ENCODE peak calls at places on chromosome 13, in five cellular contexts. W, G, A, E and X are unnamed samples. For H3K36me3, the result is how much of the 10 kb centered on the place peaks cover.

GRCh38 chr13:25192936-25193335 is 20.8 kb upstream of the AMER2 start:
- DNase-seq in E (no peak), G (no peak), W (no peak), A (no peak), X (no peak)

GRCh38 chr13:29294869-29295268 is 300.6 kb downstream of the SLC7A1 start:
- DNase-seq in E (no peak), G (no peak), A (no peak), W (no peak), X (no peak)

GRCh38 chr13:29129616-29130015 is 309.5 kb downstream of the MTUS2 start:
- DNase-seq in W (no peak), A (no peak), E (no peak), G (no peak), X (no peak)

GRCh38 chr13:68676513-68677115 is 1431.0 kb upstream of the ATXN8OS start:
- DNase-seq in W (no peak), G (no peak), A (no peak), E (no peak), X (no peak)

GRCh38 chr13:25300861-25301346 is 521 bp upstream of the NUP58 start:
- DNase-seq in E (no peak), W (no peak), A (no peak), G (no peak), X (no peak)

GRCh38 chr13:111245781-111246384 is 74.6 kb upstream of the TEX29 start:
- DNase-seq in E (no peak), G (no peak), A (no peak), W (no peak), X (no peak)

GRCh38 chr13:93875527-93875926 is 604.0 kb downstream of the DCT start:
- DNase-seq in G (no peak), A (no peak), E (no peak), W (no peak), X (no peak)

GRCh38 chr13:46181799-46182490 is at the start of gene LCP1:
- DNase-seq in G (no peak), W (peak), E (peak), A (peak), X (no peak)

GRCh38 chr13:113926301-113926761 is 47.5 kb downstream of the C13orf46 start:
- DNase-seq in W (peak), G (peak), E (no peak), A (no peak), X (peak)

GRCh38 chr13:114151031-114151430 is 18.6 kb upstream of the RASA3 start:
- DNase-seq in E (no peak), G (peak), A (no peak), W (no peak), X (no peak)

GRCh38 chr13:63304497-63304896 is 1888.8 kb upstream of the PCDH20 start:
- DNase-seq in G (no peak), A (no peak), W (no peak), E (no peak), X (no peak)

DNA sequence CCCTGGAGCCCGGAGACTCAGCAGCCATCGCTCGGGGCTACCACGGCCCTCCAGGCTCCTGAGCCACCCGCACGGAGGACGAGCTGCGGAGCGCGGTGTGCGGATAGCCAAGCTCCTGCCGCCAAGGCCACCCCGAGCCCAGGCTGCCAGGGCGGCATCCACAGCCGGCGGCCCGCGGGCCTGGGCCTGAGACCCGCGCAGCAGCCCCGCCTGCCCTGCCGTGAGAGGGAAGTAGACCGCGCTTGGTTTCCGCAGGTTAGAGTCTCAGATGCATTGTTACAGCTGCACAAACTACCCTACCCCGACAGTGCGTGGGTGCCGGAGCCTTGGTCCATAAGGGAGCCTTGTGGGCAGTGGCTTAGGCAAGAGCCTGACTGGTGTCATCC is 253.8 kb upstream of the SGCG start:
- DNase-seq in G (no peak), A (no peak), W (no peak), E (no peak), X (no peak)
- H3K4me3 ChIP-seq in G (no peak), A (no peak), W (peak), E (no peak), X (peak)

DNA sequence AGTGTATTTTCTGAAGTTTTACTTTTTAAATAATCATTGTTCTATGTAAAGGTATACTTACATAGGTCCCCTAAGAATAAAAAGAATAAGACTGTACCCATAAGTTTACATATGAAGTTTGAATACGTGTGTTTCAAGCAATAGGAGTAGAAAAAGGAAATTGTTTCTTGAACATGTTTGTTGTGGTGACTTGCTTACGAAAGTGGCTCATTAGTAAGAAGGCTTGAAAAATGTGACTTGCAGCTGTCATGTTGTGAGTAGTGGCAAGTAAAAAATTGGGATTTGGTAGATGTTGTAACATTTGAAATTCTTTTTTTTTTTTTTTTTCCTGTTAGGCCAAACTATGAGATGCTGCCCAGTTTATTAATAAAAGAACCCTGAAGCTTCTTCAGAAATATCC is 203.3 kb downstream of the LMO7 start:
- DNase-seq in A (no peak), W (no peak), G (no peak), E (no peak), X (no peak)
- H3K36me3 ChIP-seq in A (under half), W (under half), G (under half), E (under half), X (under half)

GRCh38 chr13:105462981-105463380 is 1072.5 kb downstream of the EFNB2 start:
- DNase-seq in W (no peak), E (no peak), G (no peak), A (no peak), X (no peak)
- H3K4me3 ChIP-seq in W (no peak), E (no peak), G (no peak), A (no peak), X (no peak)

DNA sequence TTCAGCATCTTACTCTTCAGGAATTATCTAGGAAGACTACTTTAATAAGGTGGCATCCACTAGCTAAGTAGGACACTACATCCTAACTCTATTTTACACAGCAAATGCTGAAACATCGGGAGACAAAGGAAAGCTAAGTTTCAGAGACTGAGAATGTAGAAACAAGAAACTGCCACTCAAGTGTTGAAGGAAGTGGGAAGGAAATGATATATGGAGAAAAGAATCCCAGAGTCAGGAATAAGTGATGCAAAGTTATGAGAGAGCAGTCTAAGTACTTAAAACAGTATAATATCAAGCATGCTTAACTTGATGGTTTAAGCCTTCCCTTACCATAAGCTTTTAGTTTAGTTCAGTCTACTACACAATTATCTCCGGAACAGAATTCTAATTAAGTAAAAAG is 52.4 kb downstream of the RBM26 start:
- DNase-seq in G (no peak), A (no peak), W (no peak), E (no peak), X (no peak)
- H3K36me3 ChIP-seq in G (half or more), A (half or more), W (under half), E (under half), X (under half)

GRCh38 chr13:71869274-71869673 is 2.3 kb upstream of the DACH1 start:
- DNase-seq in G (no peak), E (no peak), W (no peak), A (no peak), X (no peak)

GRCh38 chr13:71865858-71866172 is 1.2 kb downstream of the DACH1 start:
- DNase-seq in A (no peak), W (no peak), G (peak), E (no peak), X (no peak)

GRCh38 chr13:71864981-71865857 is 1.8 kb downstream of the DACH1 start:
- DNase-seq in A (no peak), G (peak), E (no peak), W (no peak), X (no peak)

GRCh38 chr13:71866173-71867091 is 572 bp downstream of the DACH1 start:
- DNase-seq in G (peak), E (no peak), A (no peak), W (peak), X (no peak)

GRCh38 chr13:71867101-71867814 is at the start of gene DACH1:
- DNase-seq in E (no peak), W (peak), A (no peak), G (no peak), X (no peak)
- H3K4me3 ChIP-seq in E (no peak), W (peak), A (no peak), G (peak), X (peak)